ENCODE peak calls at places on chromosomes 4 and X, in six cellular contexts. E is GM12878, N is K562, M is A549, X is HepG2, I is endothelial cell of umbilical vein. H is an unnamed sample.

GRCh38 chr4:41256740-41257256 is at the start of gene UCHL1:
- DNase-seq in I (peak), M (peak), E (no peak), X (no peak), N (no peak), H (peak)

GRCh38 chrX:10239611-10240064 is 82.9 kb downstream of the CLCN4 start:
- DNase-seq in X (no peak), I (no peak), N (no peak), E (no peak), M (peak), H (no peak)

GRCh38 chr4:168888715-168889215 is 121.3 kb downstream of the CBR4 start:
- DNase-seq in X (no peak), N (no peak), M (no peak), E (no peak), I (no peak), H (no peak)

GRCh38 chr4:158538176-158538575 is 16.5 kb downstream of the RXFP1 start:
- DNase-seq in N (no peak), I (no peak), X (no peak), E (no peak), M (no peak), H (no peak)

GRCh38 chrX:121308276-121308805 is 260.9 kb downstream of the GLUD2 start:
- DNase-seq in M (peak), I (no peak), N (no peak), E (peak), X (peak), H (peak)

GRCh38 chrX:63349307-63349706 is 1.8 kb downstream of the SPIN4 start:
- DNase-seq in I (peak), N (peak), E (no peak), M (no peak), X (no peak), H (peak)

GRCh38 chr4:52617467-52618017 is 41.6 kb downstream of the USP46 start:
- DNase-seq in E (no peak), X (no peak), I (no peak), N (no peak), M (no peak), H (no peak)

GRCh38 chr4:20532871-20533870 is 167.1 kb upstream of the PACRGL start:
- DNase-seq in I (no peak), M (no peak), X (no peak), N (no peak), E (no peak), H (no peak)

GRCh38 chr4:181189751-181190150 is 1053.5 kb upstream of the TENM3 start:
- DNase-seq in X (no peak), I (no peak), M (no peak), E (no peak), N (no peak), H (no peak)
- TF ChIP-seq MYC in X (no peak), I (no peak), M (no peak), E (no peak), N (no peak), H (no peak)

DNA sequence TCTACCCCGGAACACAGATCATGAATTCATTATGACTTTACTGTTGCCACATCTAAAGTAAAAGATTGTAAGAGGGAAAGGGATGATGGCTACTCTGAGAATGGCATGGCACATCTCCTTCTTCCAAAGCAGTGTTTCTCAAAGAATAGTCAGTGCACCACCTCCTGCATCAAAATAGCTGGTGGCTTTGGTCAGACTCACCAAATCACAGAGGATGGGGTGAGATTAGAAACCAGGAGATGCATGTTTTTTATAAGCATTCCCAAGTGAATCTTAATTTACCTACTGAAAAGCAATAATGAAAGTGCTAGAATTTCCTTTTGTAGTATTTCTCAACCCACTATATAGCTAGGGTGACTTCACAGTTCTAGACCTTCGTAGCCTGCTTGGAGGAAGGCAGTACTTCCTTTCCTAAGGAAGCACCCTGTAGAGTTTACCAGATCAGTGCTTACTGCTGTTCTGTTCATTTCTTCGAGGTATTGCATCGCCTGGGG is 340.8 kb upstream of the KLF3 start:
- DNase-seq in I (no peak), M (peak), N (no peak), E (no peak), X (no peak), H (peak)
- TF ChIP-seq POLR2A in I (no peak), M (no peak), N (peak), E (peak), X (peak), H (no peak)

GRCh38 chr4:110196206-110196870 is 2.1 kb downstream of the ELOVL6 start:
- DNase-seq in X (peak), E (no peak), I (peak), M (peak), N (peak), H (peak)

GRCh38 chr4:110197421-110198398 is 705 bp downstream of the ELOVL6 start:
- DNase-seq in M (peak), E (no peak), I (peak), X (no peak), N (peak), H (peak)

GRCh38 chr4:110195561-110196205 is 2.7 kb downstream of the ELOVL6 start:
- DNase-seq in X (no peak), N (no peak), I (peak), M (no peak), E (no peak), H (peak)

GRCh38 chr4:110196871-110197420 is 1.5 kb downstream of the ELOVL6 start:
- DNase-seq in E (no peak), I (peak), X (no peak), M (peak), N (no peak), H (peak)

GRCh38 chr4:110193822-110194761 is 4.3 kb downstream of the ELOVL6 start:
- DNase-seq in E (peak), M (peak), X (peak), I (peak), N (peak), H (peak)
- H3K4me3 ChIP-seq in E (no peak), M (no peak), X (no peak), I (no peak), N (no peak), H (no peak)

DNA sequence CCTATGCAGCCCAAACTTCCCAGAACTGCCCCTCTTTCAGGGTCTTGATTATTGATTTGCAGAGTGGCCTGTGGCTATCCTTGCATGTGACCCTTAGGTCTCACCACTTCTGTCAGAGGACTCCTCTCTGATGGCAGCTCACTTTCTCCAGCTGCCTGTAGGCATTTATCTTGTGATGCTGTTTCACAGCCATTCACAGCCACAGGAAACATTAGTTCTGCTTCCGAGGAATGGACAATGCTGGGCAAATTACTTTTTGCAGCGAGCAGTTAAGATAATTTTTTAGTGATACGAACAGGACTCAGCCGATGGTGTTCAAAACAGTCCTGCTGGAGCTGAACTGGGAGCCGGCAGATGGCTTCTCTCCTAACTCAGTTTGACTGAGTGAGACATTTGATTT is 58.3 kb upstream of the TMEM150C start:
- DNase-seq in N (no peak), M (no peak), E (no peak), X (no peak), I (no peak), H (no peak)
- TF ChIP-seq MYC in N (no peak), M (no peak), E (no peak), X (no peak), I (no peak), H (no peak)

GRCh38 chrX:153818571-153819397 is 11.6 kb downstream of the PDZD4 start:
- DNase-seq in E (no peak), M (no peak), I (peak), X (no peak), N (peak), H (peak)
- TF ChIP-seq POLR2A in E (no peak), M (peak), I (no peak), X (no peak), N (peak), H (peak)

DNA sequence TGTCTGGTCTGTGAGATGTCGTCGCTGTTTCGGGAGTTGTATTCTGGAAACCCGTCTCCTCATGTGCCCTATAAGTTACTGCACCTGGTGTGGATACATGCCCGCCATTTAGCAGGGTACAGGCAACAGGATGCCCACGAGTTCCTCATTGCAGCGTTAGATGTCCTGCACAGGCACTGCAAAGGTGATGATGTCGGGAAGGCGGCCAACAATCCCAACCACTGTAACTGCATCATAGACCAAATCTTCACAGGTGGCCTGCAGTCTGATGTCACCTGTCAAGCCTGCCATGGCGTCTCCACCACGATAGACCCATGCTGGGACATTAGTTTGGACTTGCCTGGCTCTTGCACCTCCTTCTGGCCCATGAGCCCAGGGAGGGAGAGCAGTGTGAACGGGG is 1.4 kb downstream of the USP27X start:
- DNase-seq in N (no peak), E (no peak), X (no peak), I (no peak), M (no peak), H (no peak)
- H3K4me3 ChIP-seq in N (no peak), E (peak), X (peak), I (no peak), M (no peak), H (no peak)

GRCh38 chr4:54625391-54625790 is 32.4 kb upstream of the KIT start:
- DNase-seq in N (no peak), E (no peak), I (peak), X (no peak), M (no peak), H (no peak)
- TF ChIP-seq MYC in N (no peak), E (no peak), I (no peak), X (no peak), M (no peak), H (no peak)

GRCh38 chrX:56994375-56995270 is 718 bp downstream of the SPIN3 start:
- DNase-seq in M (no peak), X (no peak), E (no peak), N (no peak), I (peak), H (no peak)

GRCh38 chrX:56995271-56995994 is at the start of gene SPIN3:
- DNase-seq in M (peak), N (peak), X (peak), I (peak), E (peak), H (peak)
- TF ChIP-seq POLR2A in M (peak), N (peak), X (peak), I (peak), E (peak), H (no peak)

GRCh38 chr4:6498511-6499240 is 26.3 kb upstream of the PPP2R2C start:
- DNase-seq in M (no peak), N (no peak), I (no peak), E (no peak), X (no peak), H (no peak)

GRCh38 chr4:6495736-6496135 is 23.3 kb upstream of the PPP2R2C start:
- DNase-seq in N (no peak), I (no peak), M (no peak), E (no peak), X (no peak), H (no peak)

GRCh38 chr4:6495296-6495590 is 22.8 kb upstream of the PPP2R2C start:
- DNase-seq in M (no peak), X (no peak), E (no peak), I (no peak), N (no peak), H (no peak)

GRCh38 chr4:6499241-6499605 is 26.8 kb upstream of the PPP2R2C start:
- DNase-seq in I (no peak), E (no peak), X (no peak), M (no peak), N (no peak), H (no peak)

GRCh38 chr4:6497796-6498195 is 25.4 kb upstream of the PPP2R2C start:
- DNase-seq in I (no peak), E (no peak), M (no peak), N (no peak), X (no peak), H (no peak)
- H3K4me3 ChIP-seq in I (no peak), E (no peak), M (no peak), N (no peak), X (no peak), H (no peak)

H was measured in NB4.